ENCODE peak calls at places on chromosomes 3 and 15, in four cellular contexts. Z is IMR-90, E is H1, I is mesendoderm. M is an unnamed sample.

GRCh38 chr15:71182522-71182921 is 67.3 kb downstream of the THSD4 start:
- DNase-seq in I (no peak), E (no peak), Z (no peak), M (no peak)

GRCh38 chr3:129513705-129514104 is 14.7 kb upstream of the RHO start:
- DNase-seq in I (no peak), E (no peak), Z (no peak), M (no peak)

GRCh38 chr3:119352235-119352634 is 58.1 kb downstream of the ARHGAP31 start:
- DNase-seq in E (no peak), Z (peak), I (peak), M (no peak)

GRCh38 chr3:62368705-62369475 is 4.5 kb downstream of the FEZF2 start:
- DNase-seq in Z (no peak), I (peak), E (no peak), M (peak)

GRCh38 chr15:57534279-57534678 is 57.4 kb upstream of the MYZAP start:
- DNase-seq in I (no peak), Z (no peak), E (no peak), M (peak)

GRCh38 chr15:87597346-87598052 is 659.0 kb downstream of the NTRK3 start:
- DNase-seq in Z (no peak), I (peak), E (no peak), M (no peak)

GRCh38 chr3:71168961-71169411 is 414.5 kb downstream of the FOXP1 start:
- DNase-seq in Z (peak), E (no peak), I (no peak), M (no peak)

GRCh38 chr15:60799885-60800728 is 321.2 kb upstream of the ICE2 start:
- DNase-seq in Z (peak), I (no peak), E (no peak), M (no peak)

GRCh38 chr3:13408890-13409289 is 11.2 kb downstream of the NUP210 start:
- DNase-seq in I (no peak), Z (no peak), E (no peak), M (no peak)

GRCh38 chr3:185549651-185550111 is 2.7 kb downstream of the LIPH start:
- DNase-seq in E (no peak), I (no peak), Z (peak), M (no peak)

GRCh38 chr3:52004158-52004787 is 8.6 kb upstream of the RPL29 start:
- DNase-seq in E (no peak), I (peak), Z (peak), M (peak)

GRCh38 chr3:120559228-120560061 is 36.7 kb upstream of the NDUFB4 start:
- DNase-seq in E (no peak), I (peak), Z (peak), M (peak)

GRCh38 chr15:101456079-101456791 is 33.3 kb downstream of the PCSK6 start:
- DNase-seq in E (no peak), Z (no peak), I (no peak), M (no peak)

GRCh38 chr3:117526485-117527079 is 817.0 kb downstream of the TUSC7 start:
- DNase-seq in I (peak), E (no peak), Z (peak), M (no peak)

GRCh38 chr3:4310971-4311370 is 7.8 kb downstream of the SETMAR start:
- DNase-seq in E (no peak), Z (no peak), I (no peak), M (no peak)

GRCh38 chr3:127406309-127407025 is 118.6 kb upstream of the PRR20G start:
- DNase-seq in Z (peak), E (no peak), I (peak), M (peak)

GRCh38 chr3:56347219-56347871 is 120.9 kb downstream of the ERC2 start:
- DNase-seq in Z (no peak), E (peak), I (peak), M (peak)

GRCh38 chr3:37751967-37752660 is 109.6 kb upstream of the CTDSPL start:
- DNase-seq in I (no peak), E (no peak), Z (no peak), M (no peak)

GRCh38 chr3:127908202-127908601 is 6.8 kb upstream of the KBTBD12 start:
- DNase-seq in E (no peak), Z (no peak), I (no peak), M (no peak)

GRCh38 chr3:65712156-65712555 is 326.6 kb downstream of the MAGI1 start:
- DNase-seq in E (no peak), Z (peak), I (no peak), M (no peak)

GRCh38 chr3:44883999-44884431 is 9.6 kb downstream of the TGM4 start:
- DNase-seq in I (peak), Z (peak), E (no peak), M (no peak)

GRCh38 chr3:187207624-187208023 is 10.3 kb downstream of the RTP1 start:
- DNase-seq in I (no peak), Z (no peak), E (no peak), M (no peak)

GRCh38 chr3:138051946-138052802 is 42.2 kb downstream of the CLDN18 start:
- DNase-seq in I (peak), E (no peak), Z (peak), M (peak)

GRCh38 chr3:82496890-82497560 is 735.6 kb upstream of the GBE1 start:
- DNase-seq in Z (no peak), I (peak), E (no peak), M (peak)

GRCh38 chr3:71389191-71389590 is 194.3 kb downstream of the FOXP1 start:
- DNase-seq in I (no peak), Z (no peak), E (no peak), M (no peak)

GRCh38 chr3:95813261-95813660 is 1001.1 kb upstream of the EPHA6 start:
- DNase-seq in I (no peak), E (no peak), Z (no peak), M (no peak)

GRCh38 chr3:141399200-141399599 is 30.9 kb downstream of the ZBTB38 start:
- DNase-seq in I (peak), Z (no peak), E (no peak), M (no peak)

GRCh38 chr3:46947981-46948791 is 28.4 kb downstream of the CCDC12 start:
- DNase-seq in E (no peak), I (peak), Z (peak), M (no peak)

DNA sequence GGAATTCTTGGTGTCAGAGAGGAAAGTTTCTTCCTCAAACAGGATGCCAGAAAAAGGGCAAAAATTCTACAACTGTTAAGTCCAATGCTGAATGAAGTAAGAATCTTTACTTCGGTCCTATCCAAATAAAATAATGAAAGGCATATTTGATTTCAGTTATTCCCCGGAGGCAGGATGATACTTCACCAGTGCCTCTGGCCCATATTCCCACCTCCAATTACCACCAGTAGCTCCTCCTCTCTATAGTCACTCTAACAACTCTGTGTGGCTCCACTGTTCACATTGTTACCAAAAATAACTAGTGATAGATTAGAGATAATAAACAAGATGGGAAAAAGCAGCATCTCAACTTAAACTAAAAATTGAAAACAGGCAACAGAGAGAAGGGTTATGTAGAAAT is 20.7 kb downstream of the MAP1A start:
- DNase-seq in I (no peak), E (no peak), Z (no peak), M (no peak)
- H3K56ac ChIP-seq in I (no peak), E (no peak), Z (no peak), M (no peak)

DNA sequence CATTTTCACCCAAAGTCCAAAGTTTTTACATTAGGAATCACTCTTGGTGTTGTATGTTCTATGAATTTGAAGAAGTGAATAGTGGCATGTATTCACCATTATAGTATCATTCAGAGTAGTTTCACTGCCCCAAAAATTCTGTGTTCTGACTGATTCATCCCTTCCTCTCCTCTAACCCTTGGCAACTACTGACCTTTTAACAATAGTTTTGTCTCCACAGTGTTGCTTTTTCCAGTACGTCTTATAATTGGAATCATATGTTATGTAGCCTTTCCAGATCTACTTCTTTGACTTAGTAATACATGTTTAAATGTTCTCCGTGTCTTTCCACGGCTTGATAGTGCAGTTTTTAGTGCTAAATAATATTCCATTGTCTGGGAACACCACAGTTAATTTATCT is 379.0 kb upstream of the SGO1 start:
- DNase-seq in E (no peak), Z (no peak), I (no peak), M (no peak)
- H3K56ac ChIP-seq in E (no peak), Z (no peak), I (no peak), M (no peak)

DNA sequence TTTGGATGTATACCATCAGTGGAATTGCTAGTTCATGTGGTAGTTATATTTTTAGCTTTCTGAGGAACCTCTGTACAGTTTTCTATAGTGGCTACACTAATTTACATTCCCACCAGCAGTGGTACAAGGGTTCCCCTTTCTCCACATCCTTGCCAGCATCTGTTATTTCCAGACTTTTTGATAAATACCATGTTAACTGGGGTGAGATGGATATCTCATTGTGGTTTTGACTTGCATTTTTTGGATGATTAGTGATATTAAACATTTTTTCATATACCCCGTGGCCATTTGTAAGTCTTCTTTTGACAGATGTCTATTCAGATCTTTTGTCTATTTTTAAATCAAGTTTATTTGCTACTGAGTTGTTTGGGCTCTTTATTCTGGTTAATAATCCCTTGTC is 455.6 kb upstream of the RARB start:
- DNase-seq in I (no peak), Z (no peak), E (no peak), M (no peak)
- H3K56ac ChIP-seq in I (no peak), Z (no peak), E (no peak), M (no peak)

GRCh38 chr3:112481342-112481870 is 17.9 kb downstream of the BTLA start:
- DNase-seq in E (no peak), Z (no peak), I (peak), M (peak)
- H3K56ac ChIP-seq in E (no peak), Z (no peak), I (no peak), M (no peak)

GRCh38 chr3:150546226-150547044 is at the start of the genes EIF2A and SERP1:
- DNase-seq in I (peak), Z (peak), E (peak), M (peak)
- H3K56ac ChIP-seq in I (peak), Z (peak), E (peak), M (no peak)

GRCh38 chr3:136247436-136247835 is 2.7 kb upstream of the PCCB start:
- DNase-seq in E (no peak), I (peak), Z (no peak), M (peak)
- H3K56ac ChIP-seq in E (no peak), I (no peak), Z (no peak), M (no peak)

GRCh38 chr3:134904796-134905646 is 110.0 kb downstream of the EPHB1 start:
- DNase-seq in Z (no peak), E (no peak), I (no peak), M (no peak)

GRCh38 chr3:134904333-134904771 is 109.3 kb downstream of the EPHB1 start:
- DNase-seq in Z (no peak), I (no peak), E (no peak), M (no peak)

GRCh38 chr3:134901461-134901860 is 106.4 kb downstream of the EPHB1 start:
- DNase-seq in Z (no peak), I (no peak), E (no peak), M (peak)

GRCh38 chr3:134903840-134904239 is 108.8 kb downstream of the EPHB1 start:
- DNase-seq in Z (no peak), I (no peak), E (no peak), M (no peak)

DNA sequence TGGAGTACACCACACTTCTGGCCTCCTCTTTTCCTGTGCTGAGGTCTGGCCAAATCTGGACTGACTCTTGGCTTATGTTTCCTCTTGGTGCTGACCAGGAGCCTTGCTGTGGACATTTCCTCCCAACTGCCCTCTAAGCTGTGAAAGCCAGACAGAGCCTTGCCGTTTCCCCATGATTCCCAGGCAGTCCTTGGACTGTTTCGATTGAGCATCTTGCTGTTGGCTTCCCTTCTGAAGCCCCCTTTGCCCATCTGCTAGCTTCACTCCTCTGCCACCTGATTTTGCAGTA is 110.5 kb downstream of the EPHB1 start:
- DNase-seq in I (no peak), E (no peak), Z (no peak), M (no peak)
- H3K56ac ChIP-seq in I (no peak), E (no peak), Z (no peak), M (no peak)

GRCh38 chr3:64046527-64046926 is 23.2 kb upstream of the PSMD6 start:
- DNase-seq in Z (no peak), I (no peak), E (no peak), M (no peak)
- H3K56ac ChIP-seq in Z (no peak), I (no peak), E (no peak), M (no peak)

DNA sequence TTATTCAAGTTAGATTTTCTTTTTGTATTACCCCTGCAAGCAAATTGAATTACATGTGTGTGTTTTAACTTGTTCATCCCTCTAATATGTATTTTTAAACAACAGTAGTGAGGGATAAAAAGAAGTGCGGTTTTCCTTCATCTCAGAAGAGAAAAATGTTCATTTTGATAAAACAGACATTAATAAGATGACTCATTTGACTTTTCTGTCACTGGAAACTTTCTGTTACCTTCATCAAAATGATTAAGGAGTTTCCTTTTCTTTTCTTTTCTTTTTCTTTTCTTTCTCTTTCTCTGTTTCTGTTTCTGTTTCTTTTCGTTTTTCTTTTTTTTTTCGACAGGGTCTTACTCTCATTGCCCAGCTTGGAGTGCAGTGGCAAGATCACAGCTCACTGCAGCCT is 53.0 kb downstream of the ECT2 start:
- DNase-seq in I (no peak), Z (no peak), E (no peak), M (no peak)
- H3K56ac ChIP-seq in I (no peak), Z (no peak), E (no peak), M (no peak)

M was measured in H9.